ENCODE peak calls at places on chromosomes 12 and 14, in seven cellular contexts. One of them, this sample, is unnamed.

GRCh38 chr12:124828264-124829007 is 35.2 kb downstream of the SCARB1 start:
- DNase-seq in activated naive CD4-positive, alpha-beta T cell: no peak
- DNase-seq in GM20000: no peak
- DNase-seq in Calu3: peak; percentile 56
- DNase-seq in substantia nigra: no peak
- DNase-seq in brain microvascular endothelial cell: peak; percentile 46
- DNase-seq in H4: peak; percentile 49
- DNase-seq in this sample: no peak

GRCh38 chr14:85319101-85319500 is 210.8 kb upstream of the FLRT2 start:
- DNase-seq in activated naive CD4-positive, alpha-beta T cell: no peak
- DNase-seq in GM20000: no peak
- DNase-seq in Calu3: no peak
- DNase-seq in substantia nigra: no peak
- DNase-seq in brain microvascular endothelial cell: no peak
- DNase-seq in H4: no peak
- DNase-seq in this sample: no peak

GRCh38 chr12:38527631-38528030 is 211.1 kb downstream of the ALG10B start:
- DNase-seq in activated naive CD4-positive, alpha-beta T cell: no peak
- DNase-seq in GM20000: no peak
- DNase-seq in Calu3: no peak
- DNase-seq in substantia nigra: no peak
- DNase-seq in brain microvascular endothelial cell: no peak
- DNase-seq in H4: no peak
- DNase-seq in this sample: peak; percentile 23

GRCh38 chr14:91419044-91419397 is 1.4 kb upstream of the CCDC88C start:
- DNase-seq in activated naive CD4-positive, alpha-beta T cell: no peak
- DNase-seq in GM20000: no peak
- DNase-seq in Calu3: no peak
- DNase-seq in substantia nigra: no peak
- DNase-seq in brain microvascular endothelial cell: no peak
- DNase-seq in H4: no peak
- DNase-seq in this sample: no peak

GRCh38 chr14:75969891-75970290 is 11.9 kb downstream of the TGFB3 start:
- DNase-seq in activated naive CD4-positive, alpha-beta T cell: no peak
- DNase-seq in GM20000: no peak
- DNase-seq in Calu3: no peak
- DNase-seq in substantia nigra: no peak
- DNase-seq in brain microvascular endothelial cell: no peak
- DNase-seq in H4: no peak
- DNase-seq in this sample: no peak

GRCh38 chr14:67665886-67666285 is 8.5 kb downstream of the VTI1B start:
- DNase-seq in activated naive CD4-positive, alpha-beta T cell: no peak
- DNase-seq in GM20000: no peak
- DNase-seq in Calu3: no peak
- DNase-seq in substantia nigra: no peak
- DNase-seq in brain microvascular endothelial cell: peak; percentile 35
- DNase-seq in H4: no peak
- DNase-seq in this sample: no peak

GRCh38 chr14:69818760-69819191 is 21.7 kb upstream of the SLC10A1 start:
- DNase-seq in activated naive CD4-positive, alpha-beta T cell: no peak
- DNase-seq in GM20000: peak; percentile 70
- DNase-seq in Calu3: peak; percentile 78
- DNase-seq in substantia nigra: peak; percentile 33
- DNase-seq in brain microvascular endothelial cell: peak; percentile 68
- DNase-seq in H4: peak; percentile 46
- DNase-seq in this sample: peak; percentile 66

GRCh38 chr12:132123970-132124765 is 20.0 kb downstream of the DDX51 start:
- DNase-seq in activated naive CD4-positive, alpha-beta T cell: no peak
- DNase-seq in GM20000: no peak
- DNase-seq in Calu3: no peak
- DNase-seq in substantia nigra: no peak
- DNase-seq in brain microvascular endothelial cell: no peak
- DNase-seq in H4: no peak
- DNase-seq in this sample: no peak

GRCh38 chr12:94941440-94941862 is 62.0 kb downstream of the NDUFA12 start:
- DNase-seq in activated naive CD4-positive, alpha-beta T cell: no peak
- DNase-seq in GM20000: peak; percentile 18
- DNase-seq in Calu3: no peak
- DNase-seq in substantia nigra: peak; percentile 1
- DNase-seq in brain microvascular endothelial cell: peak; percentile 96
- DNase-seq in H4: no peak
- DNase-seq in this sample: no peak

GRCh38 chr12:87995581-87996178 is 33.5 kb downstream of the C12orf50 start:
- DNase-seq in activated naive CD4-positive, alpha-beta T cell: no peak
- DNase-seq in GM20000: peak; percentile 40
- DNase-seq in Calu3: peak; percentile 67
- DNase-seq in substantia nigra: peak; percentile 29
- DNase-seq in brain microvascular endothelial cell: peak; percentile 67
- DNase-seq in H4: peak; percentile 75
- DNase-seq in this sample: peak; percentile 56

GRCh38 chr14:104869669-104870367 is 4.8 kb downstream of the CEP170B start:
- DNase-seq in activated naive CD4-positive, alpha-beta T cell: no peak
- DNase-seq in GM20000: no peak
- DNase-seq in Calu3: no peak
- DNase-seq in substantia nigra: no peak
- DNase-seq in brain microvascular endothelial cell: no peak
- DNase-seq in H4: no peak
- DNase-seq in this sample: no peak

GRCh38 chr12:57173089-57173488 is 25.7 kb upstream of the LRP1-AS start:
- DNase-seq in activated naive CD4-positive, alpha-beta T cell: no peak
- DNase-seq in GM20000: peak; percentile 68
- DNase-seq in Calu3: peak; percentile 45
- DNase-seq in substantia nigra: no peak
- DNase-seq in brain microvascular endothelial cell: no peak
- DNase-seq in H4: no peak
- DNase-seq in this sample: no peak

GRCh38 chr14:77000340-77001235 is 27.9 kb downstream of the IRF2BPL start:
- DNase-seq in activated naive CD4-positive, alpha-beta T cell: no peak
- DNase-seq in GM20000: peak; percentile 45
- DNase-seq in Calu3: no peak
- DNase-seq in substantia nigra: no peak
- DNase-seq in brain microvascular endothelial cell: no peak
- DNase-seq in H4: no peak
- DNase-seq in this sample: no peak

GRCh38 chr14:22469541-22470303 is 119.3 kb downstream of the DAD1 start:
- DNase-seq in activated naive CD4-positive, alpha-beta T cell: no peak
- DNase-seq in GM20000: no peak
- DNase-seq in Calu3: no peak
- DNase-seq in substantia nigra: no peak
- DNase-seq in brain microvascular endothelial cell: no peak
- DNase-seq in H4: no peak
- DNase-seq in this sample: no peak

GRCh38 chr12:120252071-120252906 is 13.2 kb downstream of the PXN start:
- DNase-seq in activated naive CD4-positive, alpha-beta T cell: peak; percentile 50
- DNase-seq in GM20000: no peak
- DNase-seq in Calu3: no peak
- DNase-seq in substantia nigra: no peak
- DNase-seq in brain microvascular endothelial cell: no peak
- DNase-seq in H4: peak; percentile 60
- DNase-seq in this sample: no peak

GRCh38 chr12:38253778-38254177 is 62.8 kb upstream of the ALG10B start:
- DNase-seq in activated naive CD4-positive, alpha-beta T cell: no peak
- DNase-seq in GM20000: no peak
- DNase-seq in Calu3: no peak
- DNase-seq in substantia nigra: no peak
- DNase-seq in brain microvascular endothelial cell: no peak
- DNase-seq in H4: no peak
- DNase-seq in this sample: no peak

GRCh38 chr12:124567035-124567672 is at the start of gene NCOR2:
- DNase-seq in activated naive CD4-positive, alpha-beta T cell: peak; percentile 29
- DNase-seq in GM20000: peak; percentile 84
- DNase-seq in Calu3: peak; percentile 28
- DNase-seq in substantia nigra: peak; percentile 47
- DNase-seq in brain microvascular endothelial cell: no peak
- DNase-seq in H4: no peak
- DNase-seq in this sample: no peak

GRCh38 chr12:62787023-62787422 is 147.9 kb downstream of the PPM1H start:
- DNase-seq in activated naive CD4-positive, alpha-beta T cell: no peak
- DNase-seq in GM20000: no peak
- DNase-seq in Calu3: no peak
- DNase-seq in substantia nigra: no peak
- DNase-seq in brain microvascular endothelial cell: no peak
- DNase-seq in H4: no peak
- DNase-seq in this sample: no peak

GRCh38 chr14:99939421-99939820 is 125.8 kb upstream of the EVL start:
- DNase-seq in activated naive CD4-positive, alpha-beta T cell: no peak
- DNase-seq in GM20000: no peak
- DNase-seq in Calu3: no peak
- DNase-seq in substantia nigra: no peak
- DNase-seq in brain microvascular endothelial cell: no peak
- DNase-seq in H4: no peak
- DNase-seq in this sample: no peak

This sample was measured in COLO829.